ENCODE peak calls at places on chromosomes 3 and 15, in seven cellular contexts. Y is heart right ventricle; Z is CD8-positive, alpha-beta T cell; Q is A549; F is thoracic aorta; G is aorta; I is K562. H is an unnamed sample. For H3K4me1, the result is how much of the 10 kb centered on the place peaks cover.

GRCh38 chr3:167913218-167913902 is 177.8 kb downstream of the SERPINI1 start:
- DNase-seq in G (no peak), Q (peak), F (no peak), Z (no peak), I (no peak), Y (no peak), H (no peak)

GRCh38 chr3:127059032-127059560 is 76.2 kb downstream of the PLXNA1 start:
- DNase-seq in F (no peak), G (no peak), I (no peak), Y (no peak), Q (no peak), Z (no peak), H (no peak)

GRCh38 chr3:29644956-29645661 is 364.2 kb downstream of the RBMS3 start:
- DNase-seq in Q (no peak), I (no peak), F (no peak), G (no peak), Y (no peak), Z (no peak), H (no peak)

GRCh38 chr3:169454823-169455222 is 208.7 kb downstream of the MECOM start:
- DNase-seq in I (no peak), G (no peak), Y (no peak), F (no peak), Q (no peak), Z (no peak), H (no peak)

GRCh38 chr3:193960485-193961172 is 175.3 kb upstream of the HES1 start:
- DNase-seq in Q (no peak), G (no peak), I (no peak), Y (no peak), F (no peak), Z (no peak), H (no peak)

GRCh38 chr15:51967583-51967982 is 4.0 kb downstream of the LEO1 start:
- DNase-seq in Q (no peak), Z (no peak), G (no peak), Y (no peak), F (no peak), I (no peak), H (no peak)

GRCh38 chr15:77060560-77060959 is 10.3 kb downstream of the TSPAN3 start:
- DNase-seq in I (no peak), Z (no peak), G (no peak), F (no peak), Q (no peak), Y (no peak), H (no peak)

GRCh38 chr3:133991637-133992036 is 38.1 kb downstream of the SLCO2A1 start:
- DNase-seq in Q (no peak), Z (no peak), I (no peak), F (no peak), G (peak), Y (no peak), H (no peak)

GRCh38 chr3:128472462-128473179 is 5.9 kb upstream of the DNAJB8 start:
- DNase-seq in Q (no peak), G (no peak), Y (no peak), I (no peak), F (no peak), Z (no peak), H (no peak)

GRCh38 chr3:59246719-59247401 is 197.0 kb upstream of the CFAP20DC start:
- DNase-seq in I (no peak), G (no peak), F (no peak), Q (no peak), Y (no peak), Z (no peak), H (no peak)

GRCh38 chr3:40924559-40925058 is 274.7 kb upstream of the CTNNB1 start:
- DNase-seq in F (no peak), Z (no peak), I (no peak), G (no peak), Q (no peak), Y (no peak), H (no peak)

GRCh38 chr3:2098398-2099027 is at the start of gene CNTN4:
- DNase-seq in F (peak), I (no peak), Y (peak), Q (peak), G (peak), Z (no peak), H (peak)

GRCh38 chr3:47096955-47097354 is 67.0 kb downstream of the SETD2 start:
- DNase-seq in G (no peak), Q (no peak), F (no peak), Y (no peak), Z (no peak), I (no peak), H (no peak)

GRCh38 chr3:97942801-97943546 is 29.3 kb downstream of the RIOX2 start:
- DNase-seq in F (no peak), G (no peak), I (no peak), Q (no peak), Z (no peak), Y (no peak), H (no peak)

GRCh38 chr15:78909791-78910228 is 35.0 kb downstream of the CTSH start:
- DNase-seq in Z (no peak), Y (no peak), G (no peak), F (no peak), I (peak), Q (peak), H (peak)

GRCh38 chr15:99592135-99592845 is 26.5 kb downstream of the MEF2A start:
- DNase-seq in Y (no peak), Q (no peak), F (no peak), Z (no peak), G (no peak), I (no peak), H (no peak)

GRCh38 chr3:177781686-177782161 is 584.4 kb upstream of the TBL1XR1 start:
- DNase-seq in F (no peak), Q (no peak), Y (peak), G (no peak), I (no peak), Z (no peak), H (peak)
- H3K4me1 ChIP-seq in F (under half), Q (under half), Y (under half), G (under half), I (under half), Z (under half), H (under half)

GRCh38 chr15:92920595-92921169 is 20.6 kb downstream of the CHD2 start:
- DNase-seq in G (no peak), F (no peak), I (no peak), Y (no peak), Z (no peak), Q (no peak), H (no peak)
- H3K4me1 ChIP-seq in G (under half), F (half or more), I (under half), Y (half or more), Z (half or more), Q (half or more), H (under half)

GRCh38 chr3:188939799-188940198 is 232.0 kb upstream of the TPRG1 start:
- DNase-seq in F (no peak), Z (no peak), G (no peak), Q (no peak), I (no peak), Y (no peak), H (no peak)
- H3K4me1 ChIP-seq in F (under half), Z (under half), G (under half), Q (under half), I (under half), Y (under half), H (under half)

GRCh38 chr3:108106449-108106848 is 15.6 kb upstream of the CD47 start:
- DNase-seq in G (no peak), F (no peak), Q (no peak), I (no peak), Y (no peak), Z (no peak), H (no peak)
- H3K4me1 ChIP-seq in G (under half), F (under half), Q (under half), I (under half), Y (under half), Z (under half), H (under half)

GRCh38 chr15:82664021-82664420 is 16.9 kb upstream of the CPEB1 start:
- DNase-seq in Y (no peak), F (no peak), Q (no peak), Z (no peak), I (no peak), G (no peak), H (no peak)
- H3K4me1 ChIP-seq in Y (under half), F (under half), Q (under half), Z (under half), I (under half), G (under half), H (under half)

GRCh38 chr3:11610700-11611099 is 33.0 kb downstream of the VGLL4 start:
- DNase-seq in Z (no peak), F (no peak), Y (no peak), Q (no peak), G (no peak), I (no peak), H (no peak)
- H3K4me1 ChIP-seq in Z (under half), F (under half), Y (half or more), Q (under half), G (under half), I (under half), H (under half)

DNA sequence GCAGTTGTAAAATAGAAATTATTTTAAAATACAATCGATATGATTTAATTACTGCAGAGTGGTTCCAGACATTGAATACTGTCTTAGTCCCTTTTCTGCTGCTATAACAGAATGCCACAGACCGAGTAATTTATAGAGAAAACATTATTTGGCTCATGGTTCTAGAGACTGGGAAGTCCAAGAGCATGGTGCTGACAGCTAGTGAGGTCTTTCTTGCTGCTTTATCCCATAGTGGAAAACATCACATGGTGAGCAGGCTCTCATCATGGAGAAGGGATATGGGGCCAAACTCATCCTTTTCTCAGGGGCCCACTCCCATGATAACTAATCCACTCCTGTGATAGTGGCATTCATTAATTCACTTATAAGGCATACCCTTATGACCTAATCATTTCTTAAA is 120.0 kb upstream of the TBL1XR1 start:
- DNase-seq in Z (no peak), G (no peak), F (no peak), I (no peak), Q (no peak), Y (no peak), H (no peak)
- H3K4me1 ChIP-seq in Z (under half), G (under half), F (under half), I (under half), Q (under half), Y (under half), H (under half)

DNA sequence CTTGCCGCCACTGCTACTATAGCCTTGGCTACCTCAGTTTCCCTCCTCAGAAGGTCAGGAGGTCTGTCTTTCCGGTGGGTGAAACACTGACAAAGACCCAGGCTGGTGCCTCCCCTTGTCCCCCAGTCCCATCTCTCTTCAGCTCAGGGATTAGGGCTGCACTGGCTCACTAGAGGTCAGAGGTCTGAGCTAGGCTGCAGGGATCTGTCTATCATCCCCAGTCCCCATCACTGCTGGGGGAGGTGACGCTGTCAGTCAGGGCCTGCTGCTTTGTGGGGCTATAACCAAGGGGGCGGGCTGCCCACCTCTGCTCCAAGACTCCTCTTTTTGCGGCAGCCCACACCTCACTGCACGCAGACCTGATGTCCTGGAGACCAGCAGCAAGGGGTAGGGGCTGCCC is 13.7 kb downstream of the SEMA3F start:
- DNase-seq in Y (no peak), I (no peak), Q (no peak), G (no peak), F (no peak), Z (no peak), H (no peak)
- H3K4me1 ChIP-seq in Y (half or more), I (under half), Q (half or more), G (under half), F (under half), Z (under half), H (under half)